ENCODE peak calls at places on chromosomes 16 and 17, in four cellular contexts. T is mucosa of descending colon, H is A549, J is GM23338. D is an unnamed sample. For H3K4me1, the result is how much of the 10 kb centered on the place peaks cover.

GRCh38 chr16:49127103-49127502 is 154.5 kb downstream of the CBLN1 start:
- DNase-seq in T (no peak), H (no peak), J (peak), D (no peak)

GRCh38 chr16:64153718-64154117 is 968.1 kb downstream of the CDH11 start:
- DNase-seq in T (no peak), H (no peak), J (no peak), D (no peak)

GRCh38 chr17:63824362-63824761 is 2.9 kb upstream of the PSMC5 start:
- DNase-seq in T (no peak), H (no peak), J (no peak), D (no peak)

GRCh38 chr17:4678448-4679026 is 25.4 kb downstream of the PELP1 start:
- DNase-seq in T (no peak), H (peak), J (no peak), D (no peak)

GRCh38 chr16:57268804-57269800 is 15.4 kb downstream of the PLLP start:
- DNase-seq in T (peak), H (peak), J (no peak), D (no peak)

GRCh38 chr16:8905795-8906591 is 23.8 kb downstream of the LITAFD start:
- DNase-seq in T (no peak), H (no peak), J (peak), D (no peak)

GRCh38 chr17:73511716-73512115 is 132.5 kb downstream of the SDK2 start:
- DNase-seq in T (no peak), H (no peak), J (no peak), D (no peak)

GRCh38 chr17:4594406-4595349 is 10.3 kb downstream of the SMTNL2 start:
- DNase-seq in T (no peak), H (no peak), J (peak), D (no peak)

GRCh38 chr17:83031321-83031945 is 48.0 kb upstream of the METRNL start:
- DNase-seq in T (no peak), H (no peak), J (no peak), D (no peak)

GRCh38 chr17:34840758-34841157 is 120.5 kb downstream of the CCT6B start:
- DNase-seq in T (no peak), H (no peak), J (peak), D (no peak)

GRCh38 chr17:81034779-81035388 is at the start of gene BAIAP2:
- DNase-seq in T (peak), H (peak), J (peak), D (peak)

GRCh38 chr17:51745993-51746392 is 412.5 kb downstream of the CA10 start:
- DNase-seq in T (no peak), H (peak), J (no peak), D (no peak)

GRCh38 chr17:74795327-74796020 is 19.3 kb upstream of the NAT9 start:
- DNase-seq in T (no peak), H (no peak), J (no peak), D (no peak)

GRCh38 chr17:39822051-39822450 is 42.1 kb downstream of the IKZF3 start:
- DNase-seq in T (no peak), H (no peak), J (no peak), D (no peak)

GRCh38 chr17:38703742-38704644 is 1.1 kb upstream of the MLLT6 start:
- DNase-seq in T (peak), H (no peak), J (peak), D (peak)

GRCh38 chr17:28718317-28718672 is 627 bp upstream of the RAB34 start:
- DNase-seq in T (no peak), H (no peak), J (peak), D (no peak)

GRCh38 chr17:10735821-10736220 is 6.0 kb upstream of the TMEM220 start:
- DNase-seq in T (no peak), H (no peak), J (no peak), D (no peak)

GRCh38 chr17:30219315-30219714 is 16.2 kb downstream of the SLC6A4 start:
- DNase-seq in T (no peak), H (no peak), J (no peak), D (no peak)

GRCh38 chr17:260944-261343 is 79.5 kb upstream of the DOC2B start:
- DNase-seq in T (peak), H (no peak), J (no peak), D (no peak)

GRCh38 chr17:61221181-61221580 is 178.5 kb upstream of the TBX2 start:
- DNase-seq in T (no peak), H (no peak), J (no peak), D (no peak)

GRCh38 chr16:2969545-2970521 is 685 bp downstream of the PAQR4 start:
- DNase-seq in T (peak), H (peak), J (peak), D (no peak)

GRCh38 chr16:22191966-22192260 is 14.2 kb upstream of the EEF2K start:
- DNase-seq in T (no peak), H (no peak), J (no peak), D (no peak)

GRCh38 chr16:89090182-89090630 is 3.4 kb upstream of the ACSF3 start:
- DNase-seq in T (no peak), H (no peak), J (no peak), D (no peak)

GRCh38 chr16:89557230-89557935 is 3.1 kb upstream of the RPL13 start:
- DNase-seq in T (peak), H (peak), J (peak), D (no peak)

GRCh38 chr16:69494993-69495392 is 70.6 kb downstream of the CYB5B start:
- DNase-seq in T (no peak), H (peak), J (peak), D (no peak)

GRCh38 chr16:89193021-89193575 is 7.2 kb downstream of the SLC22A31 start:
- DNase-seq in T (peak), H (peak), J (peak), D (no peak)

GRCh38 chr16:84199861-84200260 is 8.9 kb downstream of the ADAD2 start:
- DNase-seq in T (peak), H (no peak), J (no peak), D (no peak)

GRCh38 chr16:1706386-1707192 is 594 bp downstream of the MAPK8IP3 start:
- DNase-seq in T (no peak), H (no peak), J (peak), D (no peak)

GRCh38 chr17:77349976-77350830 is 209.4 kb downstream of the SEC14L1 start:
- DNase-seq in T (no peak), H (no peak), J (no peak), D (no peak)

GRCh38 chr16:11743308-11744074 is 834 bp upstream of the TXNDC11 start:
- DNase-seq in T (no peak), H (peak), J (no peak), D (peak)

GRCh38 chr17:66637491-66637890 is 197.4 kb upstream of the CACNG5 start:
- DNase-seq in T (no peak), H (no peak), J (no peak), D (no peak)

GRCh38 chr16:89918453-89919347 is at the start of gene MC1R:
- DNase-seq in T (peak), H (peak), J (peak), D (no peak)

GRCh38 chr17:54881255-54881972 is 19.2 kb upstream of the TOM1L1 start:
- DNase-seq in T (no peak), H (no peak), J (no peak), D (no peak)

GRCh38 chr16:79612207-79612606 is 11.7 kb upstream of the MAF start:
- DNase-seq in T (no peak), H (peak), J (no peak), D (no peak)

GRCh38 chr17:21058098-21058893 is 15.5 kb upstream of the USP22 start:
- DNase-seq in T (no peak), H (peak), J (no peak), D (no peak)

GRCh38 chr17:50080096-50080480 is 15.1 kb upstream of the PDK2 start:
- DNase-seq in T (no peak), H (no peak), J (no peak), D (no peak)
- TF ChIP-seq CTCF in T (no peak), H (no peak), J (no peak), D (no peak)

GRCh38 chr17:57919912-57920311 is 35.3 kb downstream of the CUEDC1 start:
- DNase-seq in T (no peak), H (no peak), J (no peak), D (no peak)
- H3K4me1 ChIP-seq in T (under half), H (half or more), J (under half), D (half or more)

GRCh38 chr16:5918553-5919127 is 821.0 kb upstream of the EEF2KMT start:
- DNase-seq in T (no peak), H (no peak), J (peak), D (no peak)
- TF ChIP-seq CTCF in T (no peak), H (no peak), J (peak), D (peak)

GRCh38 chr17:42675984-42676423 is 790 bp downstream of the PLEKHH3 start:
- DNase-seq in T (no peak), H (peak), J (peak), D (no peak)
- H3K4me1 ChIP-seq in T (half or more), H (under half), J (under half), D (half or more)

GRCh38 chr17:44200478-44201155 is 933 bp upstream of the ATXN7L3 start:
- DNase-seq in T (no peak), H (no peak), J (peak), D (no peak)

GRCh38 chr17:44198721-44199552 is 747 bp downstream of the ATXN7L3 start:
- DNase-seq in T (peak), H (peak), J (peak), D (no peak)

GRCh38 chr17:44197107-44197506 is 2.6 kb downstream of the ATXN7L3 start:
- DNase-seq in T (peak), H (no peak), J (no peak), D (no peak)

GRCh38 chr17:44199553-44200477 is at the start of gene ATXN7L3:
- DNase-seq in T (peak), H (peak), J (peak), D (peak)

GRCh38 chr17:44197980-44198720 is 1.5 kb downstream of the ATXN7L3 start:
- DNase-seq in T (peak), H (peak), J (peak), D (no peak)
- TF ChIP-seq CTCF in T (no peak), H (no peak), J (peak), D (peak)

GRCh38 chr16:50572700-50573099 is 24.5 kb downstream of the NKD1 start:
- DNase-seq in T (no peak), H (no peak), J (no peak), D (no peak)
- H3K4me1 ChIP-seq in T (under half), H (under half), J (under half), D (under half)

GRCh38 chr16:66446737-66447136 is 19.6 kb downstream of the BEAN1 start:
- DNase-seq in T (no peak), H (no peak), J (no peak), D (no peak)

GRCh38 chr16:66441586-66442375 is 14.7 kb downstream of the BEAN1 start:
- DNase-seq in T (no peak), H (no peak), J (no peak), D (no peak)

GRCh38 chr16:66442502-66443268 is 15.6 kb downstream of the BEAN1 start:
- DNase-seq in T (no peak), H (no peak), J (no peak), D (no peak)

GRCh38 chr16:66443269-66443652 is 16.2 kb downstream of the BEAN1 start:
- DNase-seq in T (no peak), H (no peak), J (no peak), D (no peak)

DNA sequence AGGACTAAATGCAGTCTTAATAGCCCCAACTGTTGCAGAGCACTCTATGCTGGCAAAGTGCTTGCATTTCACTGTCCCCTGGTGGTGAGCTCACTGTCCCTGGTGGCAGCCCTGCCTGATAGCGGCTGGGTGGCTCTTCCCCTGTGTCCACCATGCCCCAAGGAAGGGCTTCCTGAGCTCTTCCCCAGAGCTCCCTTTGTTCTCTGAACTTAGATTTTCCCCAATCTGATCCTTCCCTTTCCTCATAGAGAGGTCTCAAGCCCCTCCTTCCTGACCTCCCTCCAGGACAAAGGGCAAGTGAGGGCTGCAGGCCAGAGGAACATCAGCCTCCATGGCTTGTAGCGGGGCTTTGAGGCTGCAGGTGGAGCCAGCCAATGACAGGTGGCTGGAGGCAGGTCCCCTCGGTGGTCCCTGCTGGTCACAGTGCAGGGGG is 17.0 kb downstream of the BEAN1 start:
- DNase-seq in T (no peak), H (peak), J (peak), D (no peak)
- TF ChIP-seq CTCF in T (no peak), H (no peak), J (peak), D (no peak)

GRCh38 chr17:17819111-17819510 is 17.7 kb downstream of the SREBF1 start:
- DNase-seq in T (no peak), H (no peak), J (no peak), D (no peak)

GRCh38 chr17:17816240-17816814 is 20.5 kb downstream of the SREBF1 start:
- DNase-seq in T (no peak), H (no peak), J (no peak), D (no peak)

GRCh38 chr17:17816831-17817551 is 19.8 kb downstream of the SREBF1 start:
- DNase-seq in T (no peak), H (no peak), J (no peak), D (no peak)

GRCh38 chr17:17818088-17818526 is 18.7 kb downstream of the SREBF1 start:
- DNase-seq in T (peak), H (peak), J (peak), D (no peak)

GRCh38 chr17:17817552-17817947 is 19.2 kb downstream of the SREBF1 start:
- DNase-seq in T (no peak), H (no peak), J (no peak), D (no peak)
- H3K4me1 ChIP-seq in T (under half), H (half or more), J (under half), D (half or more)

D was measured in esophagus squamous epithelium.